ENCODE peak calls at places on chromosomes 5 and 9, in five cellular contexts. X is AG04449, M is ovary, N is RWPE2, U is astrocyte of the spinal cord. A is an unnamed sample.

GRCh38 chr5:94969174-94969573 is 315.7 kb downstream of the MCTP1 start:
- DNase-seq in X (no peak), M (no peak), N (no peak), U (peak), A (no peak)

GRCh38 chr5:161544350-161544765 is 2.2 kb downstream of the GABRB2 start:
- DNase-seq in X (no peak), M (no peak), N (no peak), U (peak), A (no peak)

GRCh38 chr9:118183571-118183970 is 479.4 kb downstream of the TLR4 start:
- DNase-seq in X (no peak), M (no peak), N (no peak), U (no peak), A (no peak)

GRCh38 chr5:90909945-90910344 is 351.3 kb downstream of the ADGRV1 start:
- DNase-seq in X (no peak), M (peak), N (no peak), U (no peak), A (no peak)

GRCh38 chr9:137316012-137316981 is 14.2 kb upstream of the NRARP start:
- DNase-seq in X (no peak), M (peak), N (no peak), U (no peak), A (no peak)

GRCh38 chr5:159704160-159704559 is 212.1 kb upstream of the ADRA1B start:
- DNase-seq in X (no peak), M (no peak), N (no peak), U (peak), A (no peak)

GRCh38 chr9:134492721-134493470 is 148.7 kb upstream of the COL5A1 start:
- DNase-seq in X (no peak), M (no peak), N (peak), U (no peak), A (no peak)

GRCh38 chr5:132495063-132495671 is 4.6 kb upstream of the IRF1 start:
- DNase-seq in X (no peak), M (peak), N (peak), U (no peak), A (no peak)

GRCh38 chr5:22560115-22560514 is 293.0 kb downstream of the CDH12 start:
- DNase-seq in X (peak), M (no peak), N (peak), U (peak), A (no peak)

GRCh38 chr5:138884554-138884953 is 9.4 kb upstream of the LRRTM2 start:
- DNase-seq in X (no peak), M (no peak), N (no peak), U (no peak), A (no peak)

GRCh38 chr9:74887981-74888370 is 255 bp upstream of the TRPM6 start:
- DNase-seq in X (no peak), M (no peak), N (no peak), U (no peak), A (no peak)

GRCh38 chr9:81380960-81381359 is 308.4 kb downstream of the TLE1 start:
- DNase-seq in X (no peak), M (no peak), N (no peak), U (no peak), A (no peak)

GRCh38 chr5:39422036-39422606 is 2.7 kb downstream of the DAB2 start:
- DNase-seq in X (no peak), M (no peak), N (no peak), U (no peak), A (no peak)

GRCh38 chr5:68419637-68420452 is 204.3 kb downstream of the PIK3R1 start:
- DNase-seq in X (no peak), M (no peak), N (no peak), U (peak), A (no peak)

GRCh38 chr5:59807806-59808205 is 85.7 kb downstream of the PDE4D start:
- DNase-seq in X (no peak), M (no peak), N (no peak), U (no peak), A (no peak)

GRCh38 chr9:68704804-68705635 is at the start of gene PIP5K1B:
- DNase-seq in X (no peak), M (no peak), N (peak), U (peak), A (peak)

GRCh38 chr5:43753069-43753468 is 150.1 kb downstream of the NNT start:
- DNase-seq in X (no peak), M (no peak), N (no peak), U (no peak), A (no peak)

GRCh38 chr5:159817262-159818029 is 98.8 kb upstream of the ADRA1B start:
- DNase-seq in X (peak), M (no peak), N (no peak), U (no peak), A (no peak)

GRCh38 chr5:160269017-160269416 is 39.7 kb downstream of the FABP6 start:
- DNase-seq in X (no peak), M (peak), N (no peak), U (peak), A (no peak)

GRCh38 chr5:56974241-56974640 is 22.3 kb upstream of the MIER3 start:
- DNase-seq in X (no peak), M (no peak), N (no peak), U (no peak), A (no peak)

GRCh38 chr9:98276907-98277469 is 21.5 kb upstream of the TBC1D2 start:
- DNase-seq in X (no peak), M (no peak), N (no peak), U (no peak), A (no peak)

GRCh38 chr5:149151717-149152116 is 10.4 kb downstream of the ABLIM3 start:
- DNase-seq in X (no peak), M (no peak), N (no peak), U (no peak), A (no peak)

GRCh38 chr5:156402387-156402921 is 75.5 kb downstream of the SGCD start:
- DNase-seq in X (no peak), M (no peak), N (no peak), U (no peak), A (no peak)

GRCh38 chr5:82707741-82708140 is 369.5 kb downstream of the TMEM167A start:
- DNase-seq in X (no peak), M (no peak), N (no peak), U (peak), A (no peak)

GRCh38 chr5:169302491-169303118 is 1.7 kb upstream of the SLIT3 start:
- DNase-seq in X (peak), M (peak), N (no peak), U (peak), A (no peak)

GRCh38 chr5:20262896-20263295 is 274.9 kb upstream of the CDH18 start:
- DNase-seq in X (no peak), M (no peak), N (no peak), U (no peak), A (no peak)

GRCh38 chr9:127987103-127987614 is 6.4 kb upstream of the EEIG1 start:
- DNase-seq in X (no peak), M (no peak), N (no peak), U (peak), A (no peak)

GRCh38 chr9:134059661-134060395 is 8.0 kb downstream of the BRD3 start:
- DNase-seq in X (no peak), M (no peak), N (no peak), U (no peak), A (peak)

GRCh38 chr9:128026255-128027165 is 40.6 kb downstream of the NAIF1 start:
- DNase-seq in X (no peak), M (no peak), N (no peak), U (no peak), A (no peak)

GRCh38 chr9:16652511-16653101 is 217.9 kb downstream of the BNC2 start:
- DNase-seq in X (no peak), M (no peak), N (no peak), U (no peak), A (no peak)

GRCh38 chr9:35102769-35103659 is at the start of gene STOML2:
- DNase-seq in X (peak), M (peak), N (peak), U (peak), A (peak)

GRCh38 chr9:87401681-87402080 is 96.0 kb upstream of the DAPK1 start:
- DNase-seq in X (no peak), M (no peak), N (no peak), U (no peak), A (no peak)

GRCh38 chr5:124030043-124030461 is 518.1 kb downstream of the CSNK1G3 start:
- DNase-seq in X (no peak), M (no peak), N (no peak), U (no peak), A (no peak)

GRCh38 chr9:123267481-123268239 is 726 bp downstream of the STRBP start:
- DNase-seq in X (no peak), M (peak), N (no peak), U (no peak), A (no peak)

GRCh38 chr9:107141967-107142366 is 141.1 kb upstream of the RAD23B start:
- DNase-seq in X (no peak), M (no peak), N (no peak), U (peak), A (no peak)
- TF ChIP-seq CTCF in X (peak), M (no peak), N (peak), U (peak), A (peak)

DNA sequence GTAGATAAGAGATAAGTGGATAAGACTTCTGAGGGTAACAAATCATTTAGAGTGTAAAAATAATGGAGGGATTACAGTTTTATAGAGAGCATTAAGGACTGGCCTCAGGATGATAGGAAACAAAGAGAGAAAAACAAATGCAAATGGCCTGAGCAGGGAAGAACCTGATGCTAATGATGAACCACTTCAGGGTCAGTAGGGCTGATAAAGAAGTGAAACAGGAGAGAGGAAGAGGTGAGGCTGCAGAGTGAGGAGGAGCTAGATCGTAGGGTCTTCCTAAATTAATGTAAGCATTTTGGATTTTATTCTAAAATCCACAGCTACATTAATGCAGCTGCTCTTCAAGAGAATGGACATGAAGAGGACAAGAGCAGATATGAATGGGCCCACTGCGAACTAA is 698.0 kb upstream of the MEF2C start:
- DNase-seq in X (no peak), M (no peak), N (no peak), U (no peak), A (no peak)
- TF ChIP-seq CTCF in X (no peak), M (no peak), N (no peak), U (no peak), A (no peak)

DNA sequence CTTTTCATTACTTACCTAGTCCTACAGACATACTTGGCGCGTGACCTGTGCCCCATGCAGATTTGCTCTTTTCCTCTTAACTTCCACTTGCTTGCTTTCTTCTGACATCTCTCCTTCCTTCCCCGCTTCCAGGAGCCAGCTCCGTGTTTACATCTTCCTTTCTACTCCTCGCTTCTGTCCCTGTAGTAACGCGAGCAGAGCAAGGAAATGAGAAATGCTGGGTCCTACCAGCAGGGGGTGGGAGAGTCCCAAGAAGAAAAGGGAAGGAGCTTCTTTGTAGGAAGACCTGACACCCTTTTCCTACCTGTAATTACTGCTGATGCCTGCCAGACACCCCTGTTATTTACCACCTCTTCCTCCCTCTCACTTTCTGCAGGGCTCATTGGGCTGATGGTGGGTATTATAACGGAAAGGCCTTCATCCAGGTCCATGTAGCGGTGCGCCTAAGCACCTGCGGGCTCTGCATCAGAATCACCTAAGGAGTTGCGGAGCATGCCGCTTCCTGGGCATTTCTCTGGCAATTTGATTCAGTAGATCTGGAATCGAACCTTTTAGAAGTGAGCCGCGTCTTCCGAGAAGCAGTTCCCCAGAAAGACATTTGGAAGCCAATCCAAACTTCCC is 1260.8 kb upstream of the WWC1 start:
- DNase-seq in X (no peak), M (no peak), N (no peak), U (no peak), A (no peak)
- TF ChIP-seq CTCF in X (peak), M (no peak), N (peak), U (peak), A (peak)

GRCh38 chr5:143014017-143014651 is 244.0 kb downstream of the ARHGAP26 start:
- DNase-seq in X (no peak), M (no peak), N (no peak), U (no peak), A (no peak)
- TF ChIP-seq CTCF in X (peak), M (no peak), N (peak), U (peak), A (peak)

GRCh38 chr5:127936439-127936972 is 147.1 kb upstream of the SLC12A2 start:
- DNase-seq in X (no peak), M (no peak), N (no peak), U (no peak), A (no peak)

GRCh38 chr5:127931396-127931795 is 152.2 kb upstream of the SLC12A2 start:
- DNase-seq in X (no peak), M (no peak), N (no peak), U (no peak), A (no peak)

GRCh38 chr5:127933348-127933747 is 150.2 kb upstream of the SLC12A2 start:
- DNase-seq in X (no peak), M (no peak), N (no peak), U (no peak), A (no peak)

GRCh38 chr5:127935398-127935797 is 148.2 kb upstream of the SLC12A2 start:
- DNase-seq in X (no peak), M (no peak), N (no peak), U (no peak), A (no peak)

DNA sequence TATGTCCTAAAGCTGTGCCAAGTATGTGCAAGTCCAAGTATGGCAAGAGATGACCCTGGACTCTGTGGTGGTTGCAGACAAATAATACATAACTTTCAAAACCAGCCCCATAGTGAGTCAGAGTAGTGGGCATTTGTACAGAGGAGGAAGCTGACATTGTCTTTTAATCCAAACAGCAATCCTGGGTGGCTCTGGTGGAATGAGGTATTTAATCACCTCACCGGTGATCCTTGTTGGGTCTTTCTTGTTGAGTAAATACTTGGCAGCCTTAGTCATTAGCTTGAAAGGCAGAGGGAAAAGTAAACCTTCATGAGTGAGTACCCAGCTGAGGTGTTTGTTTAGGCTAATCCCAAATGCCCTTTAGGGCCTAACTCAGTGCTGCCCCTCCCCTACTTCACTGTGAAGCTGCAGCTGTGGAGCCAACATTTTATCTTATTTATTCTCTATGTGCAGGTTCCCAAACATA is 148.7 kb upstream of the SLC12A2 start:
- DNase-seq in X (no peak), M (no peak), N (peak), U (peak), A (no peak)
- TF ChIP-seq CTCF in X (no peak), M (no peak), N (peak), U (no peak), A (no peak)

GRCh38 chr5:176538505-176538806 is 1.3 kb upstream of the RNF44 start:
- DNase-seq in X (no peak), M (no peak), N (no peak), U (no peak), A (no peak)
- TF ChIP-seq CTCF in X (no peak), M (no peak), N (peak), U (no peak), A (peak)

GRCh38 chr5:52007230-52007858 is 624.1 kb downstream of the ISL1 start:
- DNase-seq in X (no peak), M (no peak), N (no peak), U (peak), A (no peak)
- TF ChIP-seq CTCF in X (peak), M (no peak), N (peak), U (peak), A (peak)

DNA sequence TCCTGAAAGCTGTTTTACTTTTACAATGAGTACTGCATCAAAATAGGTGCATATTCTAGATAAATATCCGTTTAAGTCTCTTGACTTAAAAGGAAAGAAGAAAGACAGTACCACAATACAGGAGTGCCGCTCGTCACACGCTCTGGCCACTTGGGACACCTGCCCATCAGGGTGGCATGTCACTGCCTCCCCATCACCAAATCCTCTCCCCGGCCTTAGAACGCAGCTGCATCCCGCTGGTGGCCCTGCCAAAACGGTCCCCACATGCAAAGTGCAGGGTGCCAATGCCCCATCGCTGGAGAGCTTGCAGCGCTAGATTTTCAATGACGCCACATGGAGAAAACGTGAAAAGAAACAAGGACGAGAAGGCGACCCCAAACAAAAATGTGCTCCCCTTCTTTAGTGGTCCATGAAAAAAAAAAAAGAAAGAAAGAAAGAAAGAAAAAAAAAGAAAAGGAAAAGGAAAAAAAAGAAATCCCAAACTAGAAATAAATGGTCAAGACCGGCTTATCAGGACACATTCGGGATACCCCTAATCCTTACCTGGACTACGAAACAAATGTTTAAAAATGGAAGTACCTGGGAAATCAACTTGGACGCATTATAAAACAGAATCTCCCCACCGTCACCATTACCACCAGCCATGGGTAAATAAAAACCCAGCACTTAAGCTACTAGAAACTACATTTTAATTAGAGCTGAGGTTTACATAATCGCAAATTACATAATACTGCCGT is 1.1 kb downstream of the ANKH start:
- DNase-seq in X (no peak), M (peak), N (no peak), U (no peak), A (no peak)
- TF ChIP-seq CTCF in X (no peak), M (no peak), N (no peak), U (no peak), A (no peak)

GRCh38 chr5:127030259-127031146 is at the start of gene MARCHF3:
- DNase-seq in X (peak), M (peak), N (peak), U (peak), A (peak)
- TF ChIP-seq CTCF in X (peak), M (no peak), N (peak), U (peak), A (peak)